ENCODE peak calls at places on chromosomes 3 and 15, in ten cellular contexts. L is esophagus squamous epithelium; Z is GM10248; A is CD4-positive, alpha-beta T cell; U is A549; E is colonic mucosa; P is CD8-positive, alpha-beta T cell; T is H9; V is left lung; O is tibial nerve. D is an unnamed sample.

GRCh38 chr3:164470471-164470870 is 607.8 kb downstream of the SI start:
- DNase-seq in L (no peak), Z (no peak), A (no peak), U (no peak), E (no peak), P (no peak), T (no peak), V (no peak), O (no peak), D (no peak)

GRCh38 chr15:76983588-76984379 is 11.1 kb upstream of the PSTPIP1 start:
- DNase-seq in L (no peak), Z (no peak), A (no peak), U (no peak), E (no peak), P (no peak), T (no peak), V (no peak), O (no peak), D (no peak)

GRCh38 chr3:176310641-176311040 is 886.6 kb downstream of the TBL1XR1 start:
- DNase-seq in L (no peak), Z (no peak), A (no peak), U (no peak), E (no peak), P (no peak), T (no peak), V (no peak), O (no peak), D (no peak)

GRCh38 chr3:43523454-43524053 is 98.3 kb downstream of the ANO10 start:
- DNase-seq in L (no peak), Z (peak), A (no peak), U (no peak), E (no peak), P (no peak), T (no peak), V (no peak), O (no peak), D (no peak)

GRCh38 chr3:149179225-149179624 is 42.4 kb downstream of the CP start:
- DNase-seq in L (no peak), Z (no peak), A (no peak), U (peak), E (no peak), P (no peak), T (no peak), V (no peak), O (no peak), D (peak)

GRCh38 chr3:31614162-31614921 is 81.6 kb downstream of the STT3B start:
- DNase-seq in L (no peak), Z (no peak), A (no peak), U (no peak), E (no peak), P (no peak), T (no peak), V (no peak), O (no peak), D (no peak)

GRCh38 chr15:81411056-81411455 is 37.0 kb upstream of the TMC3 start:
- DNase-seq in L (no peak), Z (no peak), A (no peak), U (peak), E (no peak), P (no peak), T (peak), V (no peak), O (no peak), D (no peak)

GRCh38 chr3:108698461-108698860 is 58.7 kb downstream of the RETNLB start:
- DNase-seq in L (no peak), Z (no peak), A (no peak), U (no peak), E (no peak), P (no peak), T (no peak), V (no peak), O (no peak), D (no peak)

GRCh38 chr15:89695198-89695597 is 4.6 kb downstream of the WDR93 start:
- DNase-seq in L (no peak), Z (no peak), A (no peak), U (no peak), E (no peak), P (no peak), T (no peak), V (no peak), O (no peak), D (no peak)

GRCh38 chr15:69665641-69666091 is 213.0 kb downstream of the RPLP1 start:
- DNase-seq in L (no peak), Z (peak), A (no peak), U (no peak), E (no peak), P (no peak), T (no peak), V (no peak), O (no peak), D (no peak)

GRCh38 chr3:82133070-82133606 is 371.7 kb upstream of the GBE1 start:
- DNase-seq in L (no peak), Z (peak), A (peak), U (peak), E (peak), P (no peak), T (peak), V (no peak), O (peak), D (no peak)

GRCh38 chr3:143608966-143609365 is 239.3 kb downstream of the SLC9A9 start:
- DNase-seq in L (no peak), Z (no peak), A (no peak), U (no peak), E (no peak), P (no peak), T (no peak), V (no peak), O (no peak), D (peak)

GRCh38 chr15:73928241-73928579 is 1.9 kb downstream of the LOXL1 start:
- DNase-seq in L (no peak), Z (no peak), A (no peak), U (no peak), E (no peak), P (no peak), T (no peak), V (no peak), O (no peak), D (no peak)

GRCh38 chr3:128854382-128854939 is 25.0 kb upstream of the ACAD9 start:
- DNase-seq in L (no peak), Z (no peak), A (no peak), U (peak), E (no peak), P (no peak), T (no peak), V (no peak), O (no peak), D (peak)

GRCh38 chr3:73605388-73605787 is 19.4 kb downstream of the PDZRN3 start:
- DNase-seq in L (no peak), Z (no peak), A (no peak), U (no peak), E (no peak), P (no peak), T (no peak), V (no peak), O (no peak), D (no peak)

GRCh38 chr15:99312228-99312627 is 60.9 kb downstream of the LRRC28 start:
- DNase-seq in L (no peak), Z (no peak), A (no peak), U (no peak), E (no peak), P (no peak), T (no peak), V (no peak), O (no peak), D (no peak)

GRCh38 chr15:90930861-90931629 is 1.3 kb downstream of the HDDC3 start:
- DNase-seq in L (no peak), Z (no peak), A (no peak), U (no peak), E (peak), P (no peak), T (no peak), V (no peak), O (no peak), D (no peak)

GRCh38 chr3:106206165-106206564 is 337.4 kb upstream of the CBLB start:
- DNase-seq in L (no peak), Z (peak), A (no peak), U (no peak), E (no peak), P (no peak), T (no peak), V (no peak), O (no peak), D (no peak)

GRCh38 chr3:114624047-114624445 is 330.2 kb downstream of the TIGIT start:
- DNase-seq in L (no peak), Z (no peak), A (no peak), U (peak), E (peak), P (no peak), T (no peak), V (no peak), O (peak), D (peak)

GRCh38 chr3:57864853-57865252 is 108.7 kb downstream of the SLMAP start:
- DNase-seq in L (no peak), Z (no peak), A (no peak), U (peak), E (no peak), P (no peak), T (no peak), V (no peak), O (no peak), D (no peak)

DNA sequence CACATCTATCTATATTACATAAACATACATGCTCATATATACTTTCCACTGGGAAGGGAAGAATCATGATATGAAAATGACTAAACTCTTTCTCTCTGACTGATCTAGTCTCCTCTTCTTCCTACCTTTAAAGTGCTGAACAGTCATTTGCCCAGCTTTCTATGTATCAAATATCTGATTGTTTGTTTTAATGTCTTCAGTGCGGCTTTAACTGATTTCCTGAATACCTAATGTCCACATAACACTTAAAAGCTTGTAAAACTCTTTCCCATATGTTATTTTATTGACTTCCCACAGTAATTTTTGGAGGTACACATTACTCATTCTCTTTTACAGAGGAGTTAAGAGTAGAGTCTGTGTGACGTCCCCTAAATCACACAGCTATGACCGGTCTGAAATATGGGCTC is 28.2 kb downstream of the CPOX start:
- DNase-seq in L (no peak), Z (no peak), A (no peak), U (no peak), E (no peak), P (no peak), T (no peak), V (no peak), O (no peak), D (no peak)
- TF ChIP-seq CTCF in L (no peak), Z (no peak), A (no peak), U (no peak), E (no peak), P (no peak), T (no peak), V (no peak), O (no peak), D (no peak)

GRCh38 chr3:127679534-127680145 is 6.9 kb downstream of the ABTB1 start:
- DNase-seq in L (no peak), Z (no peak), A (no peak), U (no peak), E (no peak), P (no peak), T (peak), V (peak), O (peak), D (no peak)
- TF ChIP-seq CTCF in L (no peak), Z (no peak), A (no peak), U (no peak), E (no peak), P (no peak), T (peak), V (no peak), O (no peak), D (no peak)

DNA sequence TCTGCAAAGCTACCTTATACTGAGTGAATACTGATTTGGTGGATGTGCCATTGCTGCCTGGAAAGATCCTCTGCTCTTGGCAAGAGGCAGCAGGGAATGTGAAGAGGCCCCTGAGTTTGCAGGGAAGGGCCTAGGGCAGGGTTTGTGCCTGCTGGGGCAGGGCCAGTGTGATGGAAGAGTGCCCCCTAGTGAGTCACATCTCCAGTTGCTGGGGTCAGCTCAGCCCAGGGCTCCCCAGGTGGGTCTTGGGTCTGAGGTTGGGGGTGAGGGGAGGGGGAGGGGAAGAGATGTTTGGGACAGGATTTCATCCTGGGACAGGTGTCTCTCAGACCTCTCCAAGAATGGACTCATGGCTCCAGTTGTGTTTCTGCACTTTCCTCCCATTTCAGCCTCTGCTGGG is 4.1 kb upstream of the AMOTL2 start:
- DNase-seq in L (no peak), Z (no peak), A (peak), U (no peak), E (peak), P (no peak), T (peak), V (peak), O (no peak), D (no peak)
- TF ChIP-seq CTCF in L (no peak), Z (peak), A (no peak), U (peak), E (peak), P (no peak), T (peak), V (peak), O (peak), D (peak)

DNA sequence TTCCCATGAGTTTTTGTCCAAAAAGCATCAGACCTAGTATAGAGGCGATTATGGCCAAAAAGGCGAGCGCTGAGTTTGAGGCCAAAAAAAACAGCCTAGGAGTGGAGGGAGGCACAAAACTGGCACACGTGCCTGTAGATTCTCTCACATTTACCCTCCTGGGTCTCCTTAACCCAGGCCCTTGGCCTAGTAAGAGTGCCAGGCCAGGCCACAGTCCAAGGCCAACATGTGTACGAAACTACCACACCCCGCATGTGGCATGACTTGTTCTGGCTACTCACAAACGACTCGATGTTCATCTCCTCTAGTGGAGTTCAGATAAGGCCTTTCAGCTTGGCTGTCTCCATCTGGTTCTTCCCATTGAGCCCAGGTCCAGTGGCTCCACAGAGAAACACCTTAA is 62.9 kb downstream of the DUT start:
- DNase-seq in L (no peak), Z (no peak), A (no peak), U (no peak), E (peak), P (no peak), T (no peak), V (no peak), O (peak), D (no peak)
- TF ChIP-seq CTCF in L (no peak), Z (no peak), A (no peak), U (no peak), E (no peak), P (no peak), T (no peak), V (no peak), O (no peak), D (no peak)

DNA sequence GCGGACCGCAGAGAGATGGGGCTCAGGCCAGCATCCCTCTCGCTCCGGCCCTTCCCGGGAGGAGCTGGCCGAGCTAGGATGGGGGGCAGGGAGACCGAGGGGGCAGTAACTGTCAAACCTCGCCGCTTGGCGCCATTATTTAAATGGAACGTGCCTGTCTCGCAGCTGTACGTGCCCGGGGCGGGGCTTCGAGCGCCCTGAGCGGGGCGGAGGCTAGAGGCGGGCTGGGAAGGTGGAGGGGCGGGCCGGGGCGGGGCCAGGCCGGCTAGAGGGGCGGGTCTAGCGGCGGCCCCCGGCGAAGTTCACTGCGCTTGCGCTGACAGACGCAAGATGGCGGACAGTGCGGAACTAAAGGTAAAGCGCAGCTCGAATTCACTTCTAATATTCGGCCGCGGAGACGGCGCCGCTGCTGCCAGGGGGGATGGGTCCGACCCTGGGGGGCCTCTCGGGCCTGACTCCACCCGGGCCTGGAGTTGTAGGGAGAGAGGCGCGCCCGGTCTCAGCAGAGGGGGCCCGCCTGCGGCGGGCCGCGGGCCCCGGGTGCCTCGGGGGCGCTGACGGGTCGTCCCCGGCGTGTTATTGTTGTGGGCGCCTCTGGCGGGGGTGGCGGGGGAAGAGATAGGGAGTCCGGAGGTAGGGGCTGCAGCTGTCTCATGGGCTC is at the start of gene PIAS1:
- DNase-seq in L (peak), Z (peak), A (peak), U (peak), E (peak), P (peak), T (peak), V (peak), O (peak), D (no peak)
- TF ChIP-seq CTCF in L (no peak), Z (no peak), A (no peak), U (peak), E (no peak), P (no peak), T (peak), V (no peak), O (no peak), D (no peak)

DNA sequence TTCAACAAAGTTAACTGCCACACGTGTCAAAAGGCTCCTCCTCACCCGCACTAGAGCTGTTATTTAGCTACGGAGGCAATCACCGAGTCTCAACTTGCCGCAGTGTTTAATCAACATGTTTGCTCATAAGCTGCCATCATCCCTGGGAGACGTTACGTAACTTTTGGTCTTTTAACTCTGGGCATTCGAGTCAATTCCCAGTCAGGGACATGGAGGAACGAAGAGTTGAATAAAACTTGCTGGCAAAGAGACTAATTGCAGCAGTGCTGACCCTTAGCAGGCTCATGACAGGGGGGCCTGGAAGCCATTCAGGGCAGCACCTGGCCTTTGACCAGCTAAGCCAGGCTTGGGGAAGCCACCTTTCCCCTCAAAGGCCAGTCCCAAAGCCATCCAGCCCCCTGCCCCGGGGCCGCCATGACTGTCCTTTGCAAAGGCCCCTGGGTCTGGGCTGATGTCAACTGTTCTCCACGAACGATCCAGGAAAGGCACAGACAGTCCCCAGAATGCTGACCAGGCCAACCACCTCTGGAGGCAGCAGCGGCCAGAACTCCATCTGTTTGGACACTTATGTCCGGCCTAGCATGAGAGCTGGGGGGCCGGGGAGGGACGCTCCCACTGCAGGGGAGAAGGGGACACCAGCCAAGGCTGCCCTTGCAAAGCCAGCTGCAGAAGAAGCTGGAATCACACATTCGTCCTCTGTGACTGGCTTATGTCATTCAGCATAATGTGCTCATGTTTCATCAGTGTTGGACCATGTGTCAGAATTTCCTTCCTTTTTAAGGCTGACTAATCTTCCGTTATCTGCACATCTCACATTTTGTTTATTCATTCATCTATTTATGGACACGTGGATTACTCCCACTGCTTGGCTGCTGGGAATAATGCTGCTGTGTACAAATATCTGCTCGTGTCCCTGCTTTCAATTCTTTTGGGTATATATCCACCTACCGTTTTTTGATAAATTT is 43.7 kb downstream of the PCSK6 start:
- DNase-seq in L (no peak), Z (no peak), A (no peak), U (peak), E (no peak), P (no peak), T (no peak), V (no peak), O (peak), D (no peak)
- TF ChIP-seq CTCF in L (no peak), Z (no peak), A (no peak), U (no peak), E (no peak), P (no peak), T (no peak), V (no peak), O (no peak), D (no peak)

GRCh38 chr3:55013145-55013544 is 85.3 kb upstream of the LRTM1 start:
- DNase-seq in L (no peak), Z (no peak), A (no peak), U (peak), E (no peak), P (no peak), T (no peak), V (no peak), O (no peak), D (no peak)
- TF ChIP-seq CTCF in L (no peak), Z (no peak), A (no peak), U (no peak), E (no peak), P (no peak), T (peak), V (no peak), O (no peak), D (peak)

GRCh38 chr15:48913141-48913540 is 35.2 kb downstream of the EID1 start:
- DNase-seq in L (no peak), Z (no peak), A (no peak), U (peak), E (no peak), P (no peak), T (no peak), V (no peak), O (no peak), D (no peak)

DNA sequence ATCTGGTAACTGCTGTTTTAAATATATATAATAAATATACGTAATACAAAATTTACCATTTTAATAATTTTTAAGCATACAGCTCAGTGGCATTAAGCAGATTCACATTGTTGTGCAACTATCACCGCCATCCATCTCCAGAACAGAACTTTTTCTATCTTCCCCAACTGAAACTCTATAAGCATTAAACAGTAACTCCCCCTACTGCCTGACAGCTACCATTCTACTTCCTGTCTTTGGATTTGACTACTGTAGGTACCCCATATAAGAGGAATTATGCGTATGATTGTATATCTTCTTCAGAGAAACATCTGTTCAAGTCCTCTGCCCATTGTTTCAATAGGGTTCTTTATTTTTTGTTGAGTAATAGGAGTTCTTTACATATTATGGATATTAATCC is 36.8 kb downstream of the EID1 start:
- DNase-seq in L (no peak), Z (no peak), A (no peak), U (no peak), E (no peak), P (no peak), T (no peak), V (no peak), O (no peak), D (no peak)
- TF ChIP-seq CTCF in L (no peak), Z (no peak), A (no peak), U (no peak), E (no peak), P (no peak), T (peak), V (no peak), O (no peak), D (no peak)